ENCODE peak calls at places on chromosomes 11 and 22, in four cellular contexts. One of them, this sample, is unnamed.

GRCh38 chr11:69938206-69938605 is 119.0 kb upstream of the FGF3 start:
- DNase-seq in ovary: peak
- DNase-seq in activated naive CD4-positive, alpha-beta T cell: no peak
- DNase-seq in fibroblast of pulmonary artery: no peak
- DNase-seq in this sample: no peak

GRCh38 chr22:40463727-40464126 is 93.3 kb downstream of the SGSM3 start:
- DNase-seq in ovary: no peak
- DNase-seq in activated naive CD4-positive, alpha-beta T cell: no peak
- DNase-seq in fibroblast of pulmonary artery: no peak
- DNase-seq in this sample: no peak

GRCh38 chr11:62539238-62539925 is 7.2 kb downstream of the AHNAK start:
- DNase-seq in ovary: peak
- DNase-seq in activated naive CD4-positive, alpha-beta T cell: no peak
- DNase-seq in fibroblast of pulmonary artery: peak
- DNase-seq in this sample: peak

GRCh38 chr11:86912238-86912637 is 43.0 kb downstream of the FZD4 start:
- DNase-seq in ovary: no peak
- DNase-seq in activated naive CD4-positive, alpha-beta T cell: no peak
- DNase-seq in fibroblast of pulmonary artery: no peak
- DNase-seq in this sample: no peak

GRCh38 chr11:65298131-65298535 is 16.5 kb upstream of the CDC42EP2 start:
- DNase-seq in ovary: peak
- DNase-seq in activated naive CD4-positive, alpha-beta T cell: no peak
- DNase-seq in fibroblast of pulmonary artery: peak
- DNase-seq in this sample: peak

GRCh38 chr11:35526370-35526792 is 965 bp upstream of the PAMR1 start:
- DNase-seq in ovary: no peak
- DNase-seq in activated naive CD4-positive, alpha-beta T cell: no peak
- DNase-seq in fibroblast of pulmonary artery: no peak
- DNase-seq in this sample: no peak

GRCh38 chr22:41780714-41781507 is 19.6 kb upstream of the CCDC134 start:
- DNase-seq in ovary: no peak
- DNase-seq in activated naive CD4-positive, alpha-beta T cell: peak
- DNase-seq in fibroblast of pulmonary artery: peak
- DNase-seq in this sample: peak

GRCh38 chr11:128260398-128260797 is 327.0 kb downstream of the ETS1 start:
- DNase-seq in ovary: no peak
- DNase-seq in activated naive CD4-positive, alpha-beta T cell: no peak
- DNase-seq in fibroblast of pulmonary artery: no peak
- DNase-seq in this sample: no peak

GRCh38 chr11:65503606-65503922 is 4.7 kb downstream of the MALAT1 start:
- DNase-seq in ovary: no peak
- DNase-seq in activated naive CD4-positive, alpha-beta T cell: no peak
- DNase-seq in fibroblast of pulmonary artery: peak
- DNase-seq in this sample: no peak

GRCh38 chr11:108467091-108467823 is at the start of gene C11orf65:
- DNase-seq in ovary: peak
- DNase-seq in activated naive CD4-positive, alpha-beta T cell: peak
- DNase-seq in fibroblast of pulmonary artery: peak
- DNase-seq in this sample: peak

GRCh38 chr11:128725630-128726461 is 32.0 kb downstream of the FLI1 start:
- DNase-seq in ovary: no peak
- DNase-seq in activated naive CD4-positive, alpha-beta T cell: no peak
- DNase-seq in fibroblast of pulmonary artery: peak
- DNase-seq in this sample: no peak

GRCh38 chr11:34860034-34860433 is 56.1 kb downstream of the APIP start:
- DNase-seq in ovary: no peak
- DNase-seq in activated naive CD4-positive, alpha-beta T cell: no peak
- DNase-seq in fibroblast of pulmonary artery: no peak
- DNase-seq in this sample: no peak

GRCh38 chr22:32986773-32987050 is 71.5 kb downstream of the SYN3 start:
- DNase-seq in ovary: no peak
- DNase-seq in activated naive CD4-positive, alpha-beta T cell: no peak
- DNase-seq in fibroblast of pulmonary artery: no peak
- DNase-seq in this sample: no peak

GRCh38 chr11:94139421-94139820 is 10.8 kb downstream of the PANX1 start:
- DNase-seq in ovary: no peak
- DNase-seq in activated naive CD4-positive, alpha-beta T cell: no peak
- DNase-seq in fibroblast of pulmonary artery: no peak
- DNase-seq in this sample: no peak

GRCh38 chr11:3859373-3859881 is 4.0 kb downstream of the STIM1 start:
- DNase-seq in ovary: no peak
- DNase-seq in activated naive CD4-positive, alpha-beta T cell: no peak
- DNase-seq in fibroblast of pulmonary artery: no peak
- DNase-seq in this sample: peak

GRCh38 chr11:119148855-119149370 is at the start of gene ABCG4:
- DNase-seq in ovary: no peak
- DNase-seq in activated naive CD4-positive, alpha-beta T cell: no peak
- DNase-seq in fibroblast of pulmonary artery: no peak
- DNase-seq in this sample: no peak

GRCh38 chr11:61142424-61142823 is 18.8 kb downstream of the VPS37C start:
- DNase-seq in ovary: no peak
- DNase-seq in activated naive CD4-positive, alpha-beta T cell: no peak
- DNase-seq in fibroblast of pulmonary artery: no peak
- DNase-seq in this sample: no peak

GRCh38 chr11:47137476-47137875 is 39.2 kb downstream of the ARFGAP2 start:
- DNase-seq in ovary: no peak
- DNase-seq in activated naive CD4-positive, alpha-beta T cell: no peak
- DNase-seq in fibroblast of pulmonary artery: no peak
- DNase-seq in this sample: no peak

GRCh38 chr11:66330931-66331330 is 5.3 kb downstream of the RIN1 start:
- DNase-seq in ovary: peak
- DNase-seq in activated naive CD4-positive, alpha-beta T cell: no peak
- DNase-seq in fibroblast of pulmonary artery: no peak
- DNase-seq in this sample: no peak

GRCh38 chr11:65503923-65504670 is 5.3 kb downstream of the MALAT1 start:
- DNase-seq in ovary: no peak
- DNase-seq in activated naive CD4-positive, alpha-beta T cell: no peak
- DNase-seq in fibroblast of pulmonary artery: peak
- DNase-seq in this sample: no peak

GRCh38 chr11:62925745-62926668 is 4.8 kb upstream of the CHRM1 start:
- DNase-seq in ovary: peak
- DNase-seq in activated naive CD4-positive, alpha-beta T cell: no peak
- DNase-seq in fibroblast of pulmonary artery: no peak
- DNase-seq in this sample: no peak

GRCh38 chr22:17258015-17258827 is 39.0 kb upstream of the ADA2 start:
- DNase-seq in ovary: no peak
- DNase-seq in activated naive CD4-positive, alpha-beta T cell: peak
- DNase-seq in fibroblast of pulmonary artery: peak
- DNase-seq in this sample: peak

GRCh38 chr22:30033137-30033536 is 47.1 kb upstream of the HORMAD2 start:
- DNase-seq in ovary: no peak
- DNase-seq in activated naive CD4-positive, alpha-beta T cell: no peak
- DNase-seq in fibroblast of pulmonary artery: no peak
- DNase-seq in this sample: no peak

GRCh38 chr11:71395010-71395560 is 53.1 kb downstream of the DHCR7 start:
- DNase-seq in ovary: no peak
- DNase-seq in activated naive CD4-positive, alpha-beta T cell: no peak
- DNase-seq in fibroblast of pulmonary artery: no peak
- DNase-seq in this sample: no peak

GRCh38 chr11:2298131-2298794 is 3.5 kb downstream of the C11orf21 start:
- DNase-seq in ovary: peak
- DNase-seq in activated naive CD4-positive, alpha-beta T cell: no peak
- DNase-seq in fibroblast of pulmonary artery: no peak
- DNase-seq in this sample: peak

GRCh38 chr11:125348141-125348651 is 147.9 kb downstream of the FEZ1 start:
- DNase-seq in ovary: no peak
- DNase-seq in activated naive CD4-positive, alpha-beta T cell: no peak
- DNase-seq in fibroblast of pulmonary artery: no peak
- DNase-seq in this sample: peak

GRCh38 chr11:62540804-62541671 is 5.6 kb downstream of the AHNAK start:
- DNase-seq in ovary: no peak
- DNase-seq in activated naive CD4-positive, alpha-beta T cell: no peak
- DNase-seq in fibroblast of pulmonary artery: no peak
- DNase-seq in this sample: no peak

GRCh38 chr11:127307700-127308099 is 307.1 kb upstream of the KIRREL3 start:
- DNase-seq in ovary: no peak
- DNase-seq in activated naive CD4-positive, alpha-beta T cell: no peak
- DNase-seq in fibroblast of pulmonary artery: no peak
- DNase-seq in this sample: no peak

GRCh38 chr11:128905345-128906184 is 14.4 kb downstream of the KCNJ5 start:
- DNase-seq in ovary: peak
- DNase-seq in activated naive CD4-positive, alpha-beta T cell: peak
- DNase-seq in fibroblast of pulmonary artery: peak
- DNase-seq in this sample: no peak

GRCh38 chr22:31926969-31927368 is 17.4 kb upstream of the YWHAH start:
- DNase-seq in ovary: no peak
- DNase-seq in activated naive CD4-positive, alpha-beta T cell: no peak
- DNase-seq in fibroblast of pulmonary artery: no peak
- DNase-seq in this sample: no peak

GRCh38 chr11:111730871-111731591 is 35.2 kb downstream of the PPP2R1B start:
- DNase-seq in ovary: peak
- DNase-seq in activated naive CD4-positive, alpha-beta T cell: no peak
- DNase-seq in fibroblast of pulmonary artery: no peak
- DNase-seq in this sample: peak

GRCh38 chr11:22703040-22703439 is 36.6 kb downstream of the GAS2 start:
- DNase-seq in ovary: no peak
- DNase-seq in activated naive CD4-positive, alpha-beta T cell: no peak
- DNase-seq in fibroblast of pulmonary artery: peak
- DNase-seq in this sample: no peak

GRCh38 chr11:85762226-85762625 is 48.7 kb downstream of the SYTL2 start:
- DNase-seq in ovary: no peak
- DNase-seq in activated naive CD4-positive, alpha-beta T cell: no peak
- DNase-seq in fibroblast of pulmonary artery: no peak
- DNase-seq in this sample: no peak

This sample was measured in heart left ventricle.